ENCODE peak calls at places on chromosomes 12 and 14, in eight cellular contexts. K is choroid plexus epithelial cell, S is coronary artery, O is uterus, Q is foreskin fibroblast, F is tibial artery, H is AG09309, I is mammary epithelial cell. E is an unnamed sample.

GRCh38 chr12:8088574-8088973 is 6.5 kb downstream of the NECAP1 start:
- DNase-seq in H (no peak), K (no peak), S (no peak), O (no peak), I (no peak), F (no peak), Q (no peak), E (no peak)

GRCh38 chr12:62006076-62006732 is 254.0 kb upstream of the USP15 start:
- DNase-seq in O (no peak), I (peak), H (peak), F (no peak), S (no peak), K (peak), Q (peak), E (peak)

GRCh38 chr12:49161092-49161795 is 27.6 kb downstream of the TUBA1A start:
- DNase-seq in F (no peak), I (no peak), O (no peak), S (no peak), H (no peak), Q (no peak), K (no peak), E (no peak)

GRCh38 chr12:62217466-62218194 is 42.6 kb upstream of the USP15 start:
- DNase-seq in F (no peak), O (no peak), K (no peak), H (no peak), I (no peak), Q (no peak), S (no peak), E (no peak)

GRCh38 chr12:131281016-131281415 is 327.3 kb downstream of the ADGRD1 start:
- DNase-seq in K (no peak), F (peak), O (no peak), Q (no peak), H (no peak), S (no peak), I (no peak), E (no peak)

GRCh38 chr14:37081220-37081619 is 91.2 kb downstream of the SLC25A21 start:
- DNase-seq in H (no peak), K (peak), O (no peak), F (no peak), I (peak), S (no peak), Q (no peak), E (no peak)

GRCh38 chr12:26176725-26177124 is 18.6 kb upstream of the SSPN start:
- DNase-seq in H (no peak), Q (no peak), I (no peak), K (no peak), F (no peak), S (no peak), O (no peak), E (no peak)

GRCh38 chr14:66206554-66206953 is 279.6 kb upstream of the CCDC196 start:
- DNase-seq in S (no peak), I (no peak), K (no peak), O (no peak), Q (no peak), F (no peak), H (no peak), E (no peak)

GRCh38 chr12:59823535-59823934 is 227.7 kb downstream of the SLC16A7 start:
- DNase-seq in S (no peak), H (no peak), Q (peak), I (peak), O (no peak), K (no peak), F (no peak), E (no peak)

GRCh38 chr12:22117551-22117950 is 71.5 kb downstream of the CMAS start:
- DNase-seq in S (no peak), I (no peak), H (no peak), K (no peak), F (no peak), O (no peak), Q (no peak), E (no peak)

GRCh38 chr12:22124987-22125386 is 79.0 kb downstream of the CMAS start:
- DNase-seq in K (no peak), H (no peak), F (no peak), Q (no peak), O (no peak), S (no peak), I (no peak), E (no peak)

GRCh38 chr12:22116376-22116775 is 70.4 kb downstream of the CMAS start:
- DNase-seq in Q (no peak), K (no peak), F (no peak), O (no peak), I (no peak), S (no peak), H (no peak), E (no peak)

GRCh38 chr12:22118206-22118605 is 72.2 kb downstream of the CMAS start:
- DNase-seq in F (no peak), O (no peak), H (no peak), I (no peak), K (no peak), Q (no peak), S (no peak), E (no peak)

DNA sequence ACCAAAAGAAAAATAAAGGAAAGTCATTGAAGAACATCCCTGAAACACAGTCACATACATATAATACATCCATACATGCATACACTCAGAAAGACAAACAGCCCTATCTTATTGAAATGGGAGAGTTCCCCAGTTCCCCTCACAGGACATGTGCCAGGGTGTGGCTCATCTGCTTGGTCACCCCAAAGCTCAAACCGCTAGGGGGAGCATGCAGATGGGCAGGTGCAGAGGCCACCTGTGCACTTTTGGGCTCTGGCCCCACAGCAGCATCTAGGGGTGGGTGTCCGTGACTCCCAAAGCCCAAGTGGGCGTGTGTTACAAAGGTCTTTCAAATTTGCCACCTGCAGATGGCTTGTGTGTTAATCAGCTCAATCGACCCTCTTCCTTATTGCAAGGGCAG is 75.2 kb downstream of the CMAS start:
- DNase-seq in H (no peak), Q (no peak), F (no peak), S (no peak), O (no peak), I (no peak), K (no peak), E (no peak)
- TF ChIP-seq CTCF in H (peak), Q (no peak), F (no peak), S (no peak), O (no peak), I (peak), K (peak), E (peak)

GRCh38 chr14:99590746-99591555 is 13.1 kb downstream of the CCDC85C start:
- DNase-seq in Q (no peak), F (no peak), O (peak), I (no peak), S (no peak), K (peak), H (no peak), E (peak)
- H3K4me3 ChIP-seq in Q (no peak), F (no peak), O (no peak), I (no peak), S (no peak), K (no peak), H (no peak), E (no peak)

DNA sequence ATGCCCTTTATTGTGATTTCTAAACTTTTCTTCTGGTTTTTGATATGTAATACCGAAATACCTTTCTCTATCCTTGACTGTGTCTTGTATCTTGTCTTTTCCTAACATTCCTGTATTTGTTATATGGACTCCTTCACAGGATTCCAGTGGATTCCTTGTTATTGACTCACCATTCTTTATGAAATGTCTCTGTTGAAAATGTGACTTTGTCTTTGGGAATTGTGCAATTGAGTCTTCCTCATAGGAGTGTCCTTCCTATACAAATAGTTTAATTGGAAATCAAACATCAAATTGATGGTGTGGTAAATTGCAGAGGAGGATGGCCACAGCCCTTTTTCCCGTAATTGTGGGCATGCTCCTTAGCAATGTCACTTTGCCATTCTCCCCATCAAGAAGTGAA is 296.6 kb upstream of the KITLG start:
- DNase-seq in K (no peak), H (no peak), I (peak), Q (peak), O (no peak), S (no peak), F (no peak), E (peak)
- TF ChIP-seq CTCF in K (no peak), H (no peak), I (no peak), Q (no peak), O (no peak), S (no peak), F (no peak), E (no peak)

GRCh38 chr14:49918709-49919108 is 25.8 kb downstream of the ARF6 start:
- DNase-seq in K (no peak), S (no peak), H (no peak), O (no peak), I (no peak), F (no peak), Q (no peak), E (no peak)

GRCh38 chr14:49920260-49920659 is 27.4 kb downstream of the ARF6 start:
- DNase-seq in I (no peak), K (no peak), O (no peak), F (no peak), S (no peak), Q (no peak), H (no peak), E (no peak)

GRCh38 chr14:49919825-49920224 is 26.9 kb downstream of the ARF6 start:
- DNase-seq in K (no peak), O (no peak), Q (no peak), S (no peak), H (no peak), I (no peak), F (no peak), E (peak)

GRCh38 chr14:49921401-49921800 is 28.5 kb downstream of the ARF6 start:
- DNase-seq in I (no peak), K (no peak), F (no peak), S (no peak), Q (no peak), H (no peak), O (no peak), E (no peak)

GRCh38 chr14:49920935-49921334 is 28.1 kb downstream of the ARF6 start:
- DNase-seq in Q (no peak), K (no peak), H (no peak), O (no peak), S (no peak), F (no peak), I (no peak), E (no peak)
- H3K4me3 ChIP-seq in Q (no peak), K (no peak), H (no peak), O (no peak), S (no peak), F (no peak), I (no peak), E (no peak)

GRCh38 chr12:87866602-87867292 is 162.5 kb downstream of the C12orf50 start:
- DNase-seq in H (no peak), F (no peak), S (no peak), I (peak), Q (no peak), O (no peak), K (peak), E (peak)
- TF ChIP-seq CTCF in H (peak), F (no peak), S (no peak), I (peak), Q (peak), O (no peak), K (peak), E (peak)

DNA sequence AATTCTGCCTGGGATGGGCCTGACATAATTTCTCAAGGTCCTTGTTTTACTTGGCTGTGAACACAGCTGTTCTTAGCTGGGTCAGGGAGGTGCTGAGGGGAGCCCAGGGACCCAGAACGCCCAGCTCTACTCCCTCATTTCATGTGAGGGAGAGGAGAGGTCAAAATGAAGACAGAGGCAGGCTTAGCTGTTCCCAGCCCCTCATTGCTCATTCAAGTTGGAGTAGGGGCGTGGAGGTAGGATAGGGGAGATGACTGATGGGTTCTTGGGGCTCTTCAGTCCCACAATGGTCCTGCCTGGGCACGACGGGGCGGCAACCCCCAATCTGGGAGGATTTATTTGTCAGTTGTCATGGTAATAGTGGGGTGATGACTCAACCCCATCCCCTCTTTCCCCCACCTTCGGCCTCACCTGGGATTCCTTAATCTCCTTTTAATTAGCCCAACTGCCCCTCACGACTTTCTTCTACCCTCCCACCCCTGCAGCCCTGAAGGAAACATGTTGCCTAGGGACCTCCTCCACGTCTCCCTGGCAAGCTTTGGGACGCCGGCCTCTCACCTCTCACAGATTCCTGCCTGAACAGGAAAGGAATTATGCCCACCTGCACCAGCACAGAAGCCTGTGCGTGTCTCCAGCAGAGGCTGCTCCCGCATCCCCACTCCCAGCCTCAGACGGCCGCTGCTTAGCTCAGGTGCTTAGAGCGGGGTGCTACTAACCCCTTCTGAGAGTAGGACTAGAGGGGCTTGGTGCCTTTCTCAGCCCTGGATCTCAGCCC is 10.2 kb downstream of the SPRYD3 start:
- DNase-seq in K (peak), I (peak), H (no peak), F (peak), Q (no peak), O (no peak), S (no peak), E (no peak)
- H3K4me3 ChIP-seq in K (no peak), I (no peak), H (no peak), F (no peak), Q (no peak), O (no peak), S (peak), E (no peak)

DNA sequence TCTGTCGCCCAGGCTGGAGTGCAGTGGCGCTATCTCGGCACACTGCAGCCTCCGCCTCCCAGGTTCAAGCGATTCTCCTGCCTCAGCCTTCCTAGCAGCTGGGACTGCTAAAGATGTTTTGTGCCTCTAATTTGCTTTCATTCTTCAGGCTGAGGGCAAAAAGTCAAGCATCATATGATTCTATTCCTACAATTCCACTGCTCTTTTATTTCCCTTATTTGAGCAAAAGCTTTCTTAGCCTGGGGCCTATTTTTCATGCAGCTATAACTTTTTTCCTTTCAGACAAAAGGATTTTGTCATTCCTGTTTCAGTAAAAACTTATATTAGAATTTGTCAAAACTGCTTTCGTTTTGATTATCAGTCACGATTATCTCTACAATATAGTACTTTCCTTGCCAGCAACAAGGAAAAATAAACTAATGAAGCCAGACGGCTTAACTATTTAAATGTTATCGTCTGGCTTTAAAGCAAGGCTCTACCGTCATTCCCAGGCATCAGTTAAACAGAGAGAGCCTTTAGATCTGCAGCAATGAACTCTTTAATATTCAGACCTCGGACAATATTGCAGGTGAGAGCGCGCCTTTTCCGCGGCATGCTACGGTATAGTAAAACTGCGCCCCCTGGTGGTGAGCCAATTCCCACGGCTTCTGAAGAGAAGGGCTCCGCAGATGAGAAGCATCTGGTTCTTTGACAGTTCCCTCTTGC is 1.4 kb upstream of the SLC2A13 start:
- DNase-seq in O (peak), Q (peak), S (peak), H (peak), F (peak), K (peak), I (peak), E (peak)
- TF ChIP-seq CTCF in O (peak), Q (peak), S (peak), H (peak), F (peak), K (peak), I (peak), E (peak)

GRCh38 chr12:23555180-23555784 is 394.2 kb downstream of the SOX5 start:
- DNase-seq in F (no peak), H (no peak), O (no peak), K (no peak), Q (no peak), S (no peak), I (no peak), E (no peak)
- H3K4me3 ChIP-seq in F (no peak), H (no peak), O (no peak), K (no peak), Q (no peak), S (no peak), I (no peak), E (no peak)

GRCh38 chr12:56684745-56685369 is 3.2 kb downstream of the PTGES3 start:
- DNase-seq in H (no peak), S (peak), K (no peak), I (no peak), Q (no peak), F (no peak), O (no peak), E (no peak)

GRCh38 chr12:56688846-56689113 is 696 bp upstream of the PTGES3 start:
- DNase-seq in O (no peak), H (no peak), F (no peak), Q (no peak), I (peak), S (no peak), K (no peak), E (no peak)

GRCh38 chr12:56682323-56682722 is 5.8 kb downstream of the PTGES3 start:
- DNase-seq in O (no peak), H (no peak), F (no peak), S (peak), I (no peak), K (no peak), Q (no peak), E (no peak)

GRCh38 chr12:56688129-56688845 is at the start of gene PTGES3:
- DNase-seq in O (peak), H (peak), F (peak), K (peak), Q (peak), I (peak), S (peak), E (peak)

GRCh38 chr12:56687225-56688128 is 607 bp downstream of the PTGES3 start:
- DNase-seq in F (peak), I (peak), K (peak), H (no peak), O (peak), Q (no peak), S (peak), E (peak)
- TF ChIP-seq CTCF in F (peak), I (peak), K (no peak), H (no peak), O (peak), Q (no peak), S (no peak), E (no peak)

E was measured in fibroblast of pulmonary artery.